ENCODE peak calls at places on chromosome 16, in six cellular contexts. One of them, this sample, is unnamed.

GRCh38 chr16:54194008-54194731 is 92.4 kb downstream of the IRX3 start:
- DNase-seq in body of pancreas: peak
- DNase-seq in HFFc6: no peak
- DNase-seq in GM13976: no peak
- DNase-seq in transverse colon: peak
- DNase-seq in prostate gland: peak
- DNase-seq in this sample: no peak

GRCh38 chr16:67431077-67431804 is at the start of gene HSD11B2:
- DNase-seq in body of pancreas: peak
- DNase-seq in HFFc6: peak
- DNase-seq in GM13976: peak
- DNase-seq in transverse colon: no peak
- DNase-seq in prostate gland: peak
- DNase-seq in this sample: no peak

GRCh38 chr16:25151996-25152395 is 40.5 kb downstream of the LCMT1 start:
- DNase-seq in body of pancreas: no peak
- DNase-seq in HFFc6: peak
- DNase-seq in GM13976: no peak
- DNase-seq in transverse colon: no peak
- DNase-seq in prostate gland: no peak
- DNase-seq in this sample: no peak

GRCh38 chr16:89764711-89765201 is 43.4 kb downstream of the ZNF276 start:
- DNase-seq in body of pancreas: peak
- DNase-seq in HFFc6: no peak
- DNase-seq in GM13976: peak
- DNase-seq in transverse colon: peak
- DNase-seq in prostate gland: no peak
- DNase-seq in this sample: no peak

GRCh38 chr16:60230666-60231065 is 1496.5 kb upstream of the GOT2 start:
- DNase-seq in body of pancreas: no peak
- DNase-seq in HFFc6: no peak
- DNase-seq in GM13976: no peak
- DNase-seq in transverse colon: no peak
- DNase-seq in prostate gland: no peak
- DNase-seq in this sample: no peak

GRCh38 chr16:88507231-88507743 is 54.2 kb downstream of the ZFPM1 start:
- DNase-seq in body of pancreas: peak
- DNase-seq in HFFc6: no peak
- DNase-seq in GM13976: no peak
- DNase-seq in transverse colon: no peak
- DNase-seq in prostate gland: no peak
- DNase-seq in this sample: no peak

GRCh38 chr16:83002351-83003334 is 375.9 kb downstream of the CDH13 start:
- DNase-seq in body of pancreas: no peak
- DNase-seq in HFFc6: no peak
- DNase-seq in GM13976: no peak
- DNase-seq in transverse colon: no peak
- DNase-seq in prostate gland: no peak
- DNase-seq in this sample: no peak

GRCh38 chr16:780296-780695 is 7.9 kb downstream of the RPUSD1 start:
- DNase-seq in body of pancreas: no peak
- DNase-seq in HFFc6: no peak
- DNase-seq in GM13976: no peak
- DNase-seq in transverse colon: no peak
- DNase-seq in prostate gland: no peak
- DNase-seq in this sample: no peak

GRCh38 chr16:79656537-79657115 is 56.1 kb upstream of the MAF start:
- DNase-seq in body of pancreas: no peak
- DNase-seq in HFFc6: no peak
- DNase-seq in GM13976: no peak
- DNase-seq in transverse colon: no peak
- DNase-seq in prostate gland: no peak
- DNase-seq in this sample: no peak

GRCh38 chr16:83959621-83960434 is 6.8 kb downstream of the OSGIN1 start:
- DNase-seq in body of pancreas: no peak
- DNase-seq in HFFc6: no peak
- DNase-seq in GM13976: no peak
- DNase-seq in transverse colon: no peak
- DNase-seq in prostate gland: no peak
- DNase-seq in this sample: no peak

GRCh38 chr16:57093845-57094564 is 1.6 kb downstream of the CPNE2 start:
- DNase-seq in body of pancreas: peak
- DNase-seq in HFFc6: no peak
- DNase-seq in GM13976: no peak
- DNase-seq in transverse colon: peak
- DNase-seq in prostate gland: no peak
- DNase-seq in this sample: no peak

GRCh38 chr16:23950291-23950894 is 114.6 kb downstream of the PRKCB start:
- DNase-seq in body of pancreas: no peak
- DNase-seq in HFFc6: no peak
- DNase-seq in GM13976: no peak
- DNase-seq in transverse colon: no peak
- DNase-seq in prostate gland: no peak
- DNase-seq in this sample: no peak

GRCh38 chr16:70476272-70477020 is 22.1 kb downstream of the FCSK start:
- DNase-seq in body of pancreas: no peak
- DNase-seq in HFFc6: peak
- DNase-seq in GM13976: peak
- DNase-seq in transverse colon: no peak
- DNase-seq in prostate gland: no peak
- DNase-seq in this sample: no peak

GRCh38 chr16:54542805-54543504 is 256.4 kb upstream of the IRX3 start:
- DNase-seq in body of pancreas: no peak
- DNase-seq in HFFc6: no peak
- DNase-seq in GM13976: no peak
- DNase-seq in transverse colon: no peak
- DNase-seq in prostate gland: no peak
- DNase-seq in this sample: no peak

DNA sequence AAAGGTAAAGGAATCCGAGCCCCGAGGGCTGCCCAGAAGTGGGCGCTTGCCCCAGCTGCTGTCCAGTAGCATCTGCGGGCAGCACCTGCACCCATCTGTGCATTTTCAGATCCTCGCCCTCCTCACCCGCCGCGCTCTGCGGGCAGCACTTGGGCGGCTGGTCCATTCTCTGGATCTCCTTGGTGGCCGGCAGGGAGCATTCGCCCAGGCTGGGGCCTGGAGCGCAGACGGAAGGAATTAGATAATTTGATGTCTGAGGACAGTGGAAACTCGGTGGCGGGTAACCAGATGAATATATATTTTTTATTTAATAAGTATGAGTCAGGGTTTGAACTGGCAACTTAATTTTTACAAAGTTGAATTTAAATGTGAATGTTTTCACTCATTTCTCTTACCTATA is 88.5 kb downstream of the NPIPB11 start:
- DNase-seq in body of pancreas: no peak
- DNase-seq in HFFc6: no peak
- DNase-seq in GM13976: no peak
- DNase-seq in transverse colon: no peak
- DNase-seq in prostate gland: no peak
- DNase-seq in this sample: no peak
- TF ChIP-seq CTCF in body of pancreas: no peak
- TF ChIP-seq CTCF in HFFc6: no peak
- TF ChIP-seq CTCF in GM13976: no peak
- TF ChIP-seq CTCF in transverse colon: no peak
- TF ChIP-seq CTCF in prostate gland: no peak
- TF ChIP-seq CTCF in this sample: peak

DNA sequence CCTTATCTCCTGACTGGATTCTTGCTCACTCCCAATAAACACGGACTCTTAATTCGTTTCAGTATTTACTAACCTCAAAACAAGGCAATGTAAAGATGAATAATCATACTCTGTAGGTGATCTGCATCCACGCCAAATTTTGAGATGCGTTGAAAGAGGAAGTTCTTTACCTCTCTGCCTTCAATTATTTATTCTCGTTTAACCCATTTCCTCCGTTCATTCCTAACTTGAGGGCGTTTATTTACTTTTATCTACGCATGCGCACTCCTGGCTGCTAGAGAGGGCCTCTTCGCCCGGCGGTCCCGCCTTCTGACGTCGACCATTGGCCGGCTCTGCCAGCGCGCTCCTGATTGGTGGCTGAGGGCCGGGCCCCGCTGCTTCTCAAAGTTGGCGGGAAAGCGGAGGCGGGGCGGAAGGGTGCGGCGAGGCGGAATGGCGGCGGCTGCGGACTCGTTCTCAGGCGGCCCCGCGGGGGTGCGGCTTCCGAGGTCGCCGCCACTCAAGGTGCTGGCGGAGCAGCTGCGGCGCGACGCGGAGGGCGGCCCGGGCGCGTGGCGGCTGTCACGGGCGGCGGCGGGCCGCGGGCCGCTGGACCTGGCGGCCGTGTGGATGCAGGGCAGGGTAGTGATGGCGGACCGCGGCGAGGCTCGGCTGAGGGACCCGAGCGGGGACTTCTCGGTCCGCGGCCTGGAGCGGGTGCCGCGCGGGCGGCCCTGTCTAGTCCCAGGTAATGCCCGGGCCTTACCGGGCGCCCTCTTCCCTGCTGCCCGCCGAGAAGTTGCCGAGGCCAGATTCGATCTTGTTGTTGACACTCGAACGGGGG is at the start of gene RMI2:
- DNase-seq in body of pancreas: peak
- DNase-seq in HFFc6: peak
- DNase-seq in GM13976: peak
- DNase-seq in transverse colon: peak
- DNase-seq in prostate gland: peak
- DNase-seq in this sample: peak
- TF ChIP-seq CTCF in body of pancreas: no peak
- TF ChIP-seq CTCF in HFFc6: no peak
- TF ChIP-seq CTCF in GM13976: no peak
- TF ChIP-seq CTCF in transverse colon: no peak
- TF ChIP-seq CTCF in prostate gland: peak
- TF ChIP-seq CTCF in this sample: peak

GRCh38 chr16:14308357-14308723 is 237.2 kb downstream of the MRTFB start:
- DNase-seq in body of pancreas: no peak
- DNase-seq in HFFc6: no peak
- DNase-seq in GM13976: no peak
- DNase-seq in transverse colon: no peak
- DNase-seq in prostate gland: no peak
- DNase-seq in this sample: no peak
- TF ChIP-seq CTCF in body of pancreas: no peak
- TF ChIP-seq CTCF in HFFc6: peak
- TF ChIP-seq CTCF in GM13976: no peak
- TF ChIP-seq CTCF in transverse colon: no peak
- TF ChIP-seq CTCF in prostate gland: no peak
- TF ChIP-seq CTCF in this sample: no peak

GRCh38 chr16:3021449-3022207 is 1.5 kb downstream of the TNFRSF12A start:
- DNase-seq in body of pancreas: peak
- DNase-seq in HFFc6: peak
- DNase-seq in GM13976: peak
- DNase-seq in transverse colon: peak
- DNase-seq in prostate gland: peak
- DNase-seq in this sample: peak
- TF ChIP-seq CTCF in body of pancreas: no peak
- TF ChIP-seq CTCF in HFFc6: peak
- TF ChIP-seq CTCF in GM13976: peak
- TF ChIP-seq CTCF in transverse colon: peak
- TF ChIP-seq CTCF in prostate gland: peak
- TF ChIP-seq CTCF in this sample: peak

GRCh38 chr16:4322121-4323035 is 6.5 kb downstream of the GLIS2 start:
- DNase-seq in body of pancreas: no peak
- DNase-seq in HFFc6: no peak
- DNase-seq in GM13976: no peak
- DNase-seq in transverse colon: no peak
- DNase-seq in prostate gland: no peak
- DNase-seq in this sample: no peak

GRCh38 chr16:4319454-4319853 is 3.6 kb downstream of the GLIS2 start:
- DNase-seq in body of pancreas: no peak
- DNase-seq in HFFc6: no peak
- DNase-seq in GM13976: peak
- DNase-seq in transverse colon: peak
- DNase-seq in prostate gland: no peak
- DNase-seq in this sample: no peak

GRCh38 chr16:4320030-4320429 is 4.2 kb downstream of the GLIS2 start:
- DNase-seq in body of pancreas: no peak
- DNase-seq in HFFc6: no peak
- DNase-seq in GM13976: no peak
- DNase-seq in transverse colon: no peak
- DNase-seq in prostate gland: no peak
- DNase-seq in this sample: no peak

GRCh38 chr16:4321286-4322120 is 5.6 kb downstream of the GLIS2 start:
- DNase-seq in body of pancreas: no peak
- DNase-seq in HFFc6: no peak
- DNase-seq in GM13976: no peak
- DNase-seq in transverse colon: no peak
- DNase-seq in prostate gland: no peak
- DNase-seq in this sample: no peak

GRCh38 chr16:4320571-4321137 is 4.8 kb downstream of the GLIS2 start:
- DNase-seq in body of pancreas: no peak
- DNase-seq in HFFc6: no peak
- DNase-seq in GM13976: no peak
- DNase-seq in transverse colon: no peak
- DNase-seq in prostate gland: no peak
- DNase-seq in this sample: no peak
- TF ChIP-seq CTCF in body of pancreas: no peak
- TF ChIP-seq CTCF in HFFc6: no peak
- TF ChIP-seq CTCF in GM13976: no peak
- TF ChIP-seq CTCF in transverse colon: no peak
- TF ChIP-seq CTCF in prostate gland: no peak
- TF ChIP-seq CTCF in this sample: no peak

DNA sequence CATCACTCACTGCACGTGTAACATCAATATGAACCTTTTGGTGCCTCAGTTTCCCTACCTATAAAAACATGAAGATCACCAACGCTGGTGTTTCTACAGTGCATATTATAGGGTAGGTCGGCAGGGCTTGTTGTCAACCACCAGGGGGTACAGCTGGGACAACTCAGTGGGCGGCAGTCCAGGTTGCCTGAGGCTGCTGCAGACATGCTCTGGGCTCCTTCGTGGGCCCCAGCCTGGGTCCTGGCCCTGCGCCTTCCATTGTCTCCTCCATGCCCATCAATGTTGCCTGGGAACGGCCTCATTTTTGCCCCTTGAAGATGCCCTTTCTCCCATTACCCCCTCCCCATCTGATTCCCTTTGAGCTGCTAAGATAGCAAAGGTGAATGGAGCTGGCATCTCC is 89.8 kb downstream of the GSG1L start:
- DNase-seq in body of pancreas: no peak
- DNase-seq in HFFc6: no peak
- DNase-seq in GM13976: no peak
- DNase-seq in transverse colon: no peak
- DNase-seq in prostate gland: no peak
- DNase-seq in this sample: no peak
- TF ChIP-seq CTCF in body of pancreas: no peak
- TF ChIP-seq CTCF in HFFc6: peak
- TF ChIP-seq CTCF in GM13976: no peak
- TF ChIP-seq CTCF in transverse colon: no peak
- TF ChIP-seq CTCF in prostate gland: no peak
- TF ChIP-seq CTCF in this sample: peak

GRCh38 chr16:26963109-26963508 is 103.6 kb upstream of the C16orf82 start:
- DNase-seq in body of pancreas: no peak
- DNase-seq in HFFc6: no peak
- DNase-seq in GM13976: no peak
- DNase-seq in transverse colon: peak
- DNase-seq in prostate gland: no peak
- DNase-seq in this sample: no peak

GRCh38 chr16:26957283-26957859 is 109.4 kb upstream of the C16orf82 start:
- DNase-seq in body of pancreas: no peak
- DNase-seq in HFFc6: no peak
- DNase-seq in GM13976: no peak
- DNase-seq in transverse colon: no peak
- DNase-seq in prostate gland: no peak
- DNase-seq in this sample: no peak

GRCh38 chr16:26959416-26960009 is 107.2 kb upstream of the C16orf82 start:
- DNase-seq in body of pancreas: no peak
- DNase-seq in HFFc6: no peak
- DNase-seq in GM13976: no peak
- DNase-seq in transverse colon: no peak
- DNase-seq in prostate gland: no peak
- DNase-seq in this sample: no peak

GRCh38 chr16:26961459-26961858 is 105.3 kb upstream of the C16orf82 start:
- DNase-seq in body of pancreas: no peak
- DNase-seq in HFFc6: no peak
- DNase-seq in GM13976: no peak
- DNase-seq in transverse colon: no peak
- DNase-seq in prostate gland: no peak
- DNase-seq in this sample: no peak
- TF ChIP-seq CTCF in body of pancreas: no peak
- TF ChIP-seq CTCF in HFFc6: no peak
- TF ChIP-seq CTCF in GM13976: no peak
- TF ChIP-seq CTCF in transverse colon: no peak
- TF ChIP-seq CTCF in prostate gland: no peak
- TF ChIP-seq CTCF in this sample: no peak